ENCODE peak calls at places on chromosomes 13 and 19, in four cellular contexts. One of them, this sample, is unnamed.
A peak's percentile ranks its signal among the peaks of the same experiment; 100 is the strongest.

GRCh38 chr19:2246801-2247361 is 2.2 kb upstream of the AMH start:
- DNase-seq in sigmoid colon: no peak
- DNase-seq in spleen: no peak
- DNase-seq in suprapubic skin: no peak
- DNase-seq in this sample: no peak

GRCh38 chr13:98405107-98405571 is 171.8 kb downstream of the STK24 start:
- DNase-seq in sigmoid colon: no peak
- DNase-seq in suprapubic skin: no peak
- DNase-seq in spleen: no peak
- DNase-seq in this sample: no peak

GRCh38 chr13:114161644-114162532 is 17.2 kb upstream of the CFAP97D2 start:
- DNase-seq in spleen: peak; percentile 92
- DNase-seq in suprapubic skin: no peak
- DNase-seq in sigmoid colon: no peak
- DNase-seq in this sample: no peak

GRCh38 chr13:107275945-107276614 is 708.1 kb upstream of the ARGLU1 start:
- DNase-seq in spleen: no peak
- DNase-seq in suprapubic skin: no peak
- DNase-seq in sigmoid colon: no peak
- DNase-seq in this sample: no peak

GRCh38 chr19:31152906-31153305 is 196.3 kb downstream of the TSHZ3 start:
- DNase-seq in sigmoid colon: no peak
- DNase-seq in suprapubic skin: no peak
- DNase-seq in spleen: no peak
- DNase-seq in this sample: no peak

GRCh38 chr19:17314007-17314589 is 4.7 kb downstream of the DDA1 start:
- DNase-seq in suprapubic skin: no peak
- DNase-seq in sigmoid colon: peak; percentile 56
- DNase-seq in spleen: no peak
- DNase-seq in this sample: no peak

GRCh38 chr19:39508629-39509028 is 6.3 kb upstream of the SELENOV start:
- DNase-seq in suprapubic skin: no peak
- DNase-seq in sigmoid colon: no peak
- DNase-seq in spleen: no peak
- DNase-seq in this sample: no peak

GRCh38 chr19:8363803-8364771 is at the start of gene ANGPTL4:
- DNase-seq in sigmoid colon: peak; percentile 94
- DNase-seq in suprapubic skin: peak; percentile 92
- DNase-seq in spleen: peak; percentile 69
- DNase-seq in this sample: peak; percentile 92

GRCh38 chr19:48645652-48646191 is at the start of gene CA11:
- DNase-seq in spleen: peak; percentile 76
- DNase-seq in suprapubic skin: no peak
- DNase-seq in sigmoid colon: no peak
- DNase-seq in this sample: no peak

GRCh38 chr19:29404951-29405727 is 120.7 kb upstream of the VSTM2B start:
- DNase-seq in suprapubic skin: no peak
- DNase-seq in spleen: no peak
- DNase-seq in sigmoid colon: no peak
- DNase-seq in this sample: no peak

GRCh38 chr19:9323557-9323918 is 441 bp upstream of the ZNF559 start:
- DNase-seq in suprapubic skin: peak; percentile 77
- DNase-seq in spleen: peak; percentile 81
- DNase-seq in sigmoid colon: peak; percentile 85
- DNase-seq in this sample: no peak

GRCh38 chr19:9878511-9879196 is 43.5 kb downstream of the PIN1 start:
- DNase-seq in suprapubic skin: no peak
- DNase-seq in sigmoid colon: no peak
- DNase-seq in spleen: no peak
- DNase-seq in this sample: no peak

GRCh38 chr13:31663880-31664585 is 75.3 kb upstream of the RXFP2 start:
- DNase-seq in suprapubic skin: no peak
- DNase-seq in sigmoid colon: no peak
- DNase-seq in spleen: no peak
- DNase-seq in this sample: no peak

GRCh38 chr13:30421093-30422055 is 919 bp upstream of the UBE2L5 start:
- DNase-seq in suprapubic skin: peak; percentile 93
- DNase-seq in sigmoid colon: peak; percentile 97
- DNase-seq in spleen: peak; percentile 94
- DNase-seq in this sample: peak; percentile 95

GRCh38 chr13:99500839-99501134 is 485 bp upstream of the TM9SF2 start:
- DNase-seq in suprapubic skin: no peak
- DNase-seq in sigmoid colon: no peak
- DNase-seq in spleen: no peak
- DNase-seq in this sample: no peak

GRCh38 chr19:18675779-18676178 is 7.7 kb upstream of the CRTC1 start:
- DNase-seq in spleen: no peak
- DNase-seq in suprapubic skin: no peak
- DNase-seq in sigmoid colon: no peak
- DNase-seq in this sample: no peak

GRCh38 chr13:37488682-37489081 is 109.9 kb downstream of the POSTN start:
- DNase-seq in sigmoid colon: no peak
- DNase-seq in suprapubic skin: no peak
- DNase-seq in spleen: no peak
- DNase-seq in this sample: no peak

GRCh38 chr13:40986328-40986856 is 32.7 kb downstream of the ELF1 start:
- DNase-seq in suprapubic skin: no peak
- DNase-seq in spleen: no peak
- DNase-seq in sigmoid colon: no peak
- DNase-seq in this sample: no peak

GRCh38 chr13:110245421-110245899 is 61.5 kb downstream of the COL4A1 start:
- DNase-seq in spleen: no peak
- DNase-seq in sigmoid colon: no peak
- DNase-seq in suprapubic skin: no peak
- DNase-seq in this sample: peak; percentile 90

GRCh38 chr13:92187378-92187989 is 789.1 kb downstream of the GPC5 start:
- DNase-seq in suprapubic skin: no peak
- DNase-seq in spleen: no peak
- DNase-seq in sigmoid colon: no peak
- DNase-seq in this sample: no peak

GRCh38 chr13:113729329-113730019 is 29.6 kb upstream of the TMEM255B start:
- DNase-seq in spleen: peak; percentile 73
- DNase-seq in suprapubic skin: peak; percentile 62
- DNase-seq in sigmoid colon: no peak
- DNase-seq in this sample: no peak

GRCh38 chr13:44300895-44301638 is 72.6 kb upstream of the SERP2 start:
- DNase-seq in spleen: no peak
- DNase-seq in sigmoid colon: peak; percentile 75
- DNase-seq in suprapubic skin: no peak
- DNase-seq in this sample: no peak

GRCh38 chr13:45851171-45851889 is at the start of gene SIAH3:
- DNase-seq in spleen: no peak
- DNase-seq in sigmoid colon: no peak
- DNase-seq in suprapubic skin: no peak
- DNase-seq in this sample: no peak

GRCh38 chr19:3656747-3657394 is 30.3 kb upstream of the CACTIN start:
- DNase-seq in suprapubic skin: no peak
- DNase-seq in spleen: no peak
- DNase-seq in sigmoid colon: no peak
- DNase-seq in this sample: no peak

GRCh38 chr13:62512194-62513141 is 1096.8 kb upstream of the PCDH20 start:
- DNase-seq in sigmoid colon: no peak
- DNase-seq in spleen: no peak
- DNase-seq in suprapubic skin: peak; percentile 37
- DNase-seq in this sample: no peak

GRCh38 chr19:2547033-2547680 is 71.2 kb downstream of the GADD45B start:
- DNase-seq in spleen: peak; percentile 50
- DNase-seq in sigmoid colon: peak; percentile 61
- DNase-seq in suprapubic skin: no peak
- DNase-seq in this sample: no peak

GRCh38 chr13:109412232-109412935 is 374.0 kb downstream of the IRS2 start:
- DNase-seq in spleen: no peak
- DNase-seq in sigmoid colon: no peak
- DNase-seq in suprapubic skin: no peak
- DNase-seq in this sample: no peak

GRCh38 chr19:39413903-39414608 is 1.6 kb downstream of the PLEKHG2 start:
- DNase-seq in spleen: peak; percentile 87
- DNase-seq in sigmoid colon: peak; percentile 81
- DNase-seq in suprapubic skin: peak; percentile 83
- DNase-seq in this sample: no peak

GRCh38 chr13:78430811-78431210 is 172.5 kb downstream of the POU4F1 start:
- DNase-seq in spleen: no peak
- DNase-seq in sigmoid colon: no peak
- DNase-seq in suprapubic skin: no peak
- DNase-seq in this sample: no peak

GRCh38 chr19:13012690-13013608 is 17.7 kb downstream of the NFIX start:
- DNase-seq in spleen: no peak
- DNase-seq in sigmoid colon: peak; percentile 90
- DNase-seq in suprapubic skin: peak; percentile 81
- DNase-seq in this sample: no peak

GRCh38 chr19:15399635-15400034 is 19.2 kb downstream of the AKAP8L start:
- DNase-seq in spleen: no peak
- DNase-seq in sigmoid colon: peak; percentile 43
- DNase-seq in suprapubic skin: no peak
- DNase-seq in this sample: no peak

GRCh38 chr13:43766766-43767165 is 20.0 kb downstream of the ENOX1 start:
- DNase-seq in sigmoid colon: no peak
- DNase-seq in suprapubic skin: no peak
- DNase-seq in spleen: no peak
- DNase-seq in this sample: no peak

GRCh38 chr13:57874530-57874929 is 243.0 kb downstream of the PCDH17 start:
- DNase-seq in sigmoid colon: no peak
- DNase-seq in suprapubic skin: no peak
- DNase-seq in spleen: no peak
- DNase-seq in this sample: no peak

GRCh38 chr13:28440774-28441532 is 54.0 kb downstream of the FLT1 start:
- DNase-seq in sigmoid colon: no peak
- DNase-seq in spleen: no peak
- DNase-seq in suprapubic skin: no peak
- DNase-seq in this sample: no peak

GRCh38 chr19:17171874-17172273 is 43.3 kb upstream of the USE1 start:
- DNase-seq in spleen: no peak
- DNase-seq in suprapubic skin: no peak
- DNase-seq in sigmoid colon: no peak
- DNase-seq in this sample: no peak

GRCh38 chr13:72508392-72508791 is 219.0 kb downstream of the MZT1 start:
- DNase-seq in spleen: no peak
- DNase-seq in sigmoid colon: no peak
- DNase-seq in suprapubic skin: no peak
- DNase-seq in this sample: no peak

GRCh38 chr19:33403221-33403972 is 29.9 kb downstream of the CEBPG start:
- DNase-seq in sigmoid colon: peak; percentile 62
- DNase-seq in spleen: peak; percentile 58
- DNase-seq in suprapubic skin: peak; percentile 56
- DNase-seq in this sample: no peak

DNA sequence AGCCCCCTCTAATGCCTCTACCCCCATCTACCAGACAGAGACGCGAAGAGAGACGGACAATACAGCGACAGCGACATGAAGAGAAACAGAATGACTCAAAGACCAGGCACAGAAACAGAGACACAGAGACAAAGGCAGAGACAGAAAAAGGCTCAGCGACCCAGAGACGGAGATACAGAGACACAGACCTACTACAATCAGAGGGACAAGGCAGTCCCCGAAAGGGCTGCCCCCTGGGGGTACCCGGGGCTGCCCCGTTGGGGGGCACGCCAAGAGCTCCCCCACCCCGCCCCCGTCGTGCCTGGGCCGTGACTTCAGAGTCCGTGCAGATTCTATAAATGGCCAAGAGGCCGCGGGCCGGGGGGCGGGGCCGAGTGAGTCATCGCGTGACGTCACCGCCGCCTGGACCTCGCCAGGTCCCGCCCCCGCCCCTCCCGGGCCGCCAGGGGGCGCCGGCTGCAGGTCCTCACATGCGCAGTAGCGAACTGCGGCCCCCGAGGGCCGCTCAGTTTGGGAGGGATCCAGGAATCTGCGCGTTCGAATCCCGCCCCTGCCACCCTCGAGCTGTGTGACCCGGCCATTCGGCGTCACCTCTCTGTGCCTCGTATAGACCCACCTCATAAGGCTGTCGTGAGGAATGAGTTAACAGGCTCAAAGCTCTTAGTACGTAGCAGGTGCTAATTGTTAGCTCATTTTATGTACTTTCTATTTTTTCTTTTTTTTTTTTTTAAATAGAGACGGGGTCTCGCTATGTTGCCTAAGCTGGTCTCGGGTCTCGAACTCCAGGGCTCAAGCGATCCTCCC is 2.7 kb upstream of the CNN1 start:
- DNase-seq in suprapubic skin: peak; percentile 89
- DNase-seq in sigmoid colon: peak; percentile 97
- DNase-seq in spleen: peak; percentile 94
- DNase-seq in this sample: peak; percentile 97
- H3K4me3 ChIP-seq in suprapubic skin: peak overlapping the region; percentile 32
- H3K4me3 ChIP-seq in sigmoid colon: peak overlapping the region; percentile 37
- H3K4me3 ChIP-seq in spleen: peak overlapping the region; percentile 37
- H3K4me3 ChIP-seq in this sample: peak overlapping the region; percentile 50

GRCh38 chr19:46006411-46006810 is 11.1 kb downstream of the CCDC61 start:
- DNase-seq in suprapubic skin: no peak
- DNase-seq in spleen: no peak
- DNase-seq in sigmoid colon: no peak
- DNase-seq in this sample: no peak

GRCh38 chr19:46015080-46015960 is 7.5 kb downstream of the PGLYRP1 start:
- DNase-seq in spleen: peak; percentile 91
- DNase-seq in sigmoid colon: no peak
- DNase-seq in suprapubic skin: peak; percentile 80
- DNase-seq in this sample: no peak

GRCh38 chr19:46014534-46014933 is 8.3 kb downstream of the PGLYRP1 start:
- DNase-seq in sigmoid colon: no peak
- DNase-seq in spleen: no peak
- DNase-seq in suprapubic skin: no peak
- DNase-seq in this sample: no peak

GRCh38 chr19:46009530-46010510 is 13.0 kb downstream of the PGLYRP1 start:
- DNase-seq in suprapubic skin: no peak
- DNase-seq in spleen: peak; percentile 90
- DNase-seq in sigmoid colon: peak; percentile 74
- DNase-seq in this sample: no peak
- TF ChIP-seq POLR2AphosphoS5 in suprapubic skin: no peak
- TF ChIP-seq POLR2AphosphoS5 in spleen: no peak
- TF ChIP-seq POLR2AphosphoS5 in sigmoid colon: no peak
- TF ChIP-seq POLR2AphosphoS5 in this sample: no peak

GRCh38 chr13:49637989-49638388 is 9.7 kb downstream of the ARL11 start:
- DNase-seq in spleen: no peak
- DNase-seq in sigmoid colon: no peak
- DNase-seq in suprapubic skin: no peak
- DNase-seq in this sample: no peak

GRCh38 chr13:49633687-49634086 is 5.4 kb downstream of the ARL11 start:
- DNase-seq in suprapubic skin: no peak
- DNase-seq in spleen: no peak
- DNase-seq in sigmoid colon: no peak
- DNase-seq in this sample: no peak

GRCh38 chr13:49636705-49637104 is 8.4 kb downstream of the ARL11 start:
- DNase-seq in suprapubic skin: no peak
- DNase-seq in spleen: no peak
- DNase-seq in sigmoid colon: no peak
- DNase-seq in this sample: no peak

GRCh38 chr13:49638416-49639072 is 10.2 kb downstream of the ARL11 start:
- DNase-seq in sigmoid colon: no peak
- DNase-seq in spleen: no peak
- DNase-seq in suprapubic skin: no peak
- DNase-seq in this sample: no peak

GRCh38 chr13:49635599-49636433 is 7.5 kb downstream of the ARL11 start:
- DNase-seq in sigmoid colon: no peak
- DNase-seq in spleen: no peak
- DNase-seq in suprapubic skin: no peak
- DNase-seq in this sample: no peak
- H3K4me3 ChIP-seq in sigmoid colon: no peak overlapping the region
- H3K4me3 ChIP-seq in spleen: peak overlapping the region; percentile 41
- H3K4me3 ChIP-seq in suprapubic skin: no peak overlapping the region
- H3K4me3 ChIP-seq in this sample: peak overlapping the region; percentile 34

GRCh38 chr19:46928951-46929350 is 68.2 kb downstream of the ARHGAP35 start:
- DNase-seq in sigmoid colon: no peak
- DNase-seq in suprapubic skin: no peak
- DNase-seq in spleen: no peak
- DNase-seq in this sample: no peak
- TF ChIP-seq POLR2AphosphoS5 in sigmoid colon: no peak
- TF ChIP-seq POLR2AphosphoS5 in suprapubic skin: no peak
- TF ChIP-seq POLR2AphosphoS5 in spleen: no peak
- TF ChIP-seq POLR2AphosphoS5 in this sample: no peak